ENCODE peak calls at places on chromosomes 4 and X, in nine cellular contexts. A, F, T, U, H, L, K, B and G are unnamed samples.

GRCh38 chr4:117164338-117164737 is 79.0 kb upstream of the TRAM1L1 start:
- DNase-seq in A (no peak), F (no peak), T (no peak), U (no peak), H (no peak), L (no peak), K (no peak), B (no peak), G (no peak)

GRCh38 chrX:65690057-65690855 is 22.8 kb downstream of the MSN start:
- DNase-seq in A (no peak), F (no peak), T (no peak), U (no peak), H (peak), L (no peak), K (no peak), B (no peak), G (no peak)

GRCh38 chrX:149948001-149948400 is 9.7 kb upstream of the EOLA2 start:
- DNase-seq in A (no peak), F (no peak), T (no peak), U (no peak), H (no peak), L (no peak), K (no peak), B (no peak), G (no peak)

GRCh38 chr4:70544279-70544870 is 26.0 kb downstream of the AMTN start:
- DNase-seq in A (no peak), F (no peak), T (peak), U (no peak), H (no peak), L (peak), K (no peak), B (no peak), G (no peak)

GRCh38 chrX:137916090-137916746 is 350.3 kb downstream of the ZIC3 start:
- DNase-seq in A (no peak), F (no peak), T (peak), U (no peak), H (no peak), L (no peak), K (no peak), B (no peak), G (no peak)

GRCh38 chr4:75904086-75904485 is 1.8 kb upstream of the PPEF2 start:
- DNase-seq in A (no peak), F (no peak), T (no peak), U (no peak), H (no peak), L (no peak), K (no peak), B (no peak), G (no peak)

GRCh38 chr4:40976343-40976742 is 226.6 kb downstream of the NSUN7 start:
- DNase-seq in A (peak), F (no peak), T (peak), U (peak), H (peak), L (peak), K (no peak), B (no peak), G (no peak)

GRCh38 chrX:23745786-23746185 is 2.7 kb upstream of the ACOT9 start:
- DNase-seq in A (no peak), F (no peak), T (no peak), U (no peak), H (no peak), L (no peak), K (no peak), B (peak), G (no peak)

GRCh38 chr4:84531689-84532088 is 32.6 kb upstream of the NKX6-1 start:
- DNase-seq in A (no peak), F (no peak), T (peak), U (no peak), H (no peak), L (no peak), K (no peak), B (no peak), G (no peak)

GRCh38 chr4:68316193-68316969 is 33.5 kb downstream of the YTHDC1 start:
- DNase-seq in A (no peak), F (no peak), T (no peak), U (no peak), H (no peak), L (no peak), K (no peak), B (no peak), G (no peak)

GRCh38 chr4:15805583-15806517 is 27.7 kb downstream of the CD38 start:
- DNase-seq in A (peak), F (no peak), T (peak), U (peak), H (peak), L (peak), K (no peak), B (peak), G (peak)

GRCh38 chrX:51641421-51642021 is 22.8 kb upstream of the CENPVL3 start:
- DNase-seq in A (peak), F (no peak), T (peak), U (peak), H (peak), L (peak), K (no peak), B (peak), G (no peak)

GRCh38 chrX:10725071-10725470 is 104.7 kb upstream of the MID1 start:
- DNase-seq in A (no peak), F (no peak), T (peak), U (no peak), H (no peak), L (peak), K (no peak), B (no peak), G (no peak)

GRCh38 chr4:26566027-26566578 is 17.8 kb upstream of the TBC1D19 start:
- DNase-seq in A (no peak), F (no peak), T (no peak), U (no peak), H (no peak), L (no peak), K (no peak), B (no peak), G (no peak)

GRCh38 chrX:10111364-10112148 is 45.2 kb upstream of the CLCN4 start:
- DNase-seq in A (no peak), F (no peak), T (no peak), U (no peak), H (no peak), L (no peak), K (peak), B (no peak), G (no peak)

GRCh38 chr4:87985097-87985886 is 9.8 kb downstream of the SPP1 start:
- DNase-seq in A (peak), F (no peak), T (peak), U (peak), H (peak), L (peak), K (no peak), B (no peak), G (peak)

GRCh38 chr4:139099366-139099982 is 77.5 kb downstream of the ELF2 start:
- DNase-seq in A (peak), F (no peak), T (peak), U (peak), H (peak), L (peak), K (no peak), B (peak), G (peak)

GRCh38 chr4:173489514-173489913 is 40.5 kb downstream of the HAND2 start:
- DNase-seq in A (no peak), F (no peak), T (peak), U (no peak), H (peak), L (no peak), K (no peak), B (no peak), G (no peak)

GRCh38 chrX:14670819-14671218 is 141.5 kb downstream of the GLRA2 start:
- DNase-seq in A (no peak), F (no peak), T (no peak), U (no peak), H (no peak), L (no peak), K (no peak), B (no peak), G (no peak)

GRCh38 chrX:40131644-40132376 is 34.1 kb upstream of the BCOR start:
- DNase-seq in A (no peak), F (no peak), T (no peak), U (no peak), H (no peak), L (no peak), K (no peak), B (no peak), G (no peak)

GRCh38 chrX:77731821-77732419 is 54.1 kb downstream of the ATRX start:
- DNase-seq in A (no peak), F (no peak), T (no peak), U (no peak), H (no peak), L (no peak), K (no peak), B (no peak), G (no peak)

GRCh38 chr4:153153339-153153851 is 50.8 kb upstream of the TRIM2 start:
- DNase-seq in A (peak), F (no peak), T (peak), U (peak), H (no peak), L (peak), K (peak), B (no peak), G (peak)

GRCh38 chr4:176927664-176928063 is 134.9 kb upstream of the VEGFC start:
- DNase-seq in A (no peak), F (no peak), T (peak), U (no peak), H (peak), L (peak), K (no peak), B (no peak), G (no peak)

GRCh38 chrX:44101300-44101699 is 128.1 kb upstream of the NDP start:
- DNase-seq in A (no peak), F (no peak), T (peak), U (no peak), H (no peak), L (no peak), K (no peak), B (no peak), G (no peak)

GRCh38 chrX:47217121-47217851 is 1.2 kb upstream of the CDK16 start:
- DNase-seq in A (peak), F (no peak), T (peak), U (no peak), H (peak), L (peak), K (no peak), B (no peak), G (peak)

GRCh38 chrX:49840679-49841078 is 11.6 kb downstream of the PAGE4 start:
- DNase-seq in A (peak), F (no peak), T (peak), U (peak), H (peak), L (peak), K (no peak), B (peak), G (peak)

GRCh38 chrX:15915959-15916703 is 61.5 kb upstream of the AP1S2 start:
- DNase-seq in A (no peak), F (no peak), T (no peak), U (no peak), H (no peak), L (no peak), K (no peak), B (peak), G (no peak)

GRCh38 chrX:17495052-17495451 is 120.1 kb downstream of the NHS start:
- DNase-seq in A (no peak), F (no peak), T (no peak), U (no peak), H (no peak), L (no peak), K (no peak), B (no peak), G (no peak)

GRCh38 chrX:130778773-130779172 is 124.2 kb downstream of the ENOX2 start:
- DNase-seq in A (no peak), F (no peak), T (no peak), U (no peak), H (peak), L (peak), K (no peak), B (no peak), G (no peak)

GRCh38 chr4:36255575-36255974 is 11.3 kb upstream of the ARAP2 start:
- DNase-seq in A (no peak), F (no peak), T (no peak), U (no peak), H (no peak), L (no peak), K (no peak), B (no peak), G (no peak)

GRCh38 chr4:1360423-1361283 is 13.6 kb downstream of the UVSSA start:
- DNase-seq in A (no peak), F (no peak), T (no peak), U (no peak), H (no peak), L (no peak), K (no peak), B (no peak), G (no peak)

GRCh38 chr4:10011277-10011676 is 10.0 kb downstream of the SLC2A9 start:
- DNase-seq in A (no peak), F (no peak), T (no peak), U (no peak), H (no peak), L (no peak), K (no peak), B (no peak), G (no peak)

GRCh38 chr4:110139815-110140214 is 58.6 kb downstream of the ELOVL6 start:
- DNase-seq in A (no peak), F (no peak), T (no peak), U (no peak), H (no peak), L (no peak), K (no peak), B (no peak), G (no peak)